ENCODE peak calls at places on chromosomes 11 and 22, in six cellular contexts. W is heart left ventricle, D is cardiac muscle cell, N is uterus, C is upper lobe of right lung, I is adrenal gland. S is an unnamed sample.
A peak's percentile ranks its signal among the peaks of the same experiment; 100 is the strongest.

GRCh38 chr11:44633641-44634040 is 68.2 kb downstream of the CD82 start:
- DNase-seq in D (peak; percentile 49), N (no peak), I (peak; percentile 15), W (no peak), C (no peak), S (peak; percentile 25)

GRCh38 chr11:43358670-43359431 is at the start of gene TTC17:
- DNase-seq in W (peak; percentile 97), N (peak; percentile 92), D (peak; percentile 96), C (peak; percentile 98), I (peak; percentile 93), S (peak; percentile 96)

GRCh38 chr11:2686360-2687222 is 13.2 kb downstream of the KCNQ1OT1 start:
- DNase-seq in C (peak; percentile 27), W (no peak), D (no peak), I (no peak), N (no peak), S (no peak)

GRCh38 chr11:30150425-30150824 is 80.4 kb upstream of the FSHB start:
- DNase-seq in C (no peak), I (no peak), D (peak; percentile 65), N (no peak), W (no peak), S (no peak)

GRCh38 chr11:61923166-61924015 is 6.0 kb upstream of the RAB3IL1 start:
- DNase-seq in W (peak; percentile 87), D (peak; percentile 64), C (no peak), I (peak; percentile 82), N (peak; percentile 83), S (no peak)

GRCh38 chr22:23751441-23751996 is 607 bp upstream of the ZNF70 start:
- DNase-seq in I (peak; percentile 56), C (no peak), W (no peak), N (no peak), D (peak; percentile 39), S (no peak)

GRCh38 chr22:38652858-38653257 is 3.3 kb downstream of the FAM227A start:
- DNase-seq in N (no peak), I (no peak), C (no peak), D (no peak), W (no peak), S (no peak)

GRCh38 chr22:37284807-37285355 is 2.6 kb downstream of the CYTH4 start:
- DNase-seq in W (peak; percentile 76), I (no peak), N (no peak), C (peak; percentile 76), D (peak; percentile 39), S (no peak)

GRCh38 chr11:7592706-7593105 is 78.9 kb downstream of the PPFIBP2 start:
- DNase-seq in I (no peak), W (peak; percentile 72), D (no peak), N (no peak), C (peak; percentile 80), S (no peak)

GRCh38 chr11:122042981-122043380 is 73.0 kb downstream of the BLID start:
- DNase-seq in C (no peak), N (no peak), W (no peak), D (no peak), I (no peak), S (no peak)

GRCh38 chr11:122037911-122038310 is 78.1 kb downstream of the BLID start:
- DNase-seq in N (no peak), C (no peak), I (no peak), W (no peak), D (no peak), S (no peak)

GRCh38 chr11:122044086-122044485 is 71.9 kb downstream of the BLID start:
- DNase-seq in C (no peak), D (no peak), W (no peak), I (no peak), N (no peak), S (peak; percentile 31)

GRCh38 chr11:122038543-122038942 is 77.5 kb downstream of the BLID start:
- DNase-seq in N (no peak), W (no peak), C (no peak), D (peak; percentile 34), I (no peak), S (peak; percentile 41)

DNA sequence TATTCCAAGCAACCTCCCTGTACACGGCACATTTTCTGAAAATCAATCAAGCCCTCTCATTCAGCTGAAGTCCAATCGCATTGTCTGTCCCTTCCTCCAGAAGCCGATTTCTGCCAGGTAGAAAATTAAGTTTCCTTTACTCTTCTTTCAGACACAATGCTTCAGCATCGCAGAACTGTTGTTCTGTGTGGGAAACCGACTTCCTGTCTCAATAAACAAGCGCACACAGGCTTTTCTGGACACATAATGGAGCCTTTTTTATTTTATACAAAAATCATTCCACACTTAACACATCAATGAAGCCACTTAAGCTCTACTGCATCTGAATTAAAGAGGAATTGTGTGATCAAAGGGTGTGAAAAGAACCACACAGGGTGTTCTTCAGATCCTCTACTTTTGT is 75.5 kb downstream of the BLID start:
- DNase-seq in N (no peak), W (no peak), D (no peak), C (no peak), I (no peak), S (no peak)
- H3K4me3 ChIP-seq in N (no peak overlapping the region), W (no peak overlapping the region), D (no peak overlapping the region), C (no peak overlapping the region), I (no peak overlapping the region), S (peak overlapping the region; percentile 24)

GRCh38 chr11:26842883-26843282 is 121.0 kb upstream of the SLC5A12 start:
- DNase-seq in N (no peak), D (no peak), W (no peak), C (no peak), I (no peak), S (no peak)
- H3K27ac ChIP-seq in N (peak overlapping the region; percentile 72), D (no peak overlapping the region), W (peak overlapping the region; percentile 52), C (no peak overlapping the region), I (no peak overlapping the region), S (no peak overlapping the region)

GRCh38 chr11:92504004-92504403 is 279.4 kb downstream of the FAT3 start:
- DNase-seq in I (no peak), C (no peak), N (no peak), W (no peak), D (no peak), S (no peak)

GRCh38 chr11:92500463-92500862 is 275.8 kb downstream of the FAT3 start:
- DNase-seq in C (no peak), N (no peak), W (no peak), D (no peak), I (no peak), S (no peak)

GRCh38 chr11:92504534-92504933 is 279.9 kb downstream of the FAT3 start:
- DNase-seq in I (no peak), D (no peak), W (no peak), C (no peak), N (no peak), S (no peak)

GRCh38 chr11:92505689-92506088 is 281.1 kb downstream of the FAT3 start:
- DNase-seq in C (no peak), D (no peak), N (no peak), I (no peak), W (no peak), S (no peak)

GRCh38 chr11:92501346-92501745 is 276.7 kb downstream of the FAT3 start:
- DNase-seq in W (no peak), D (no peak), C (no peak), N (no peak), I (no peak), S (no peak)
- H3K4me3 ChIP-seq in W (no peak overlapping the region), D (no peak overlapping the region), C (no peak overlapping the region), N (no peak overlapping the region), I (no peak overlapping the region), S (no peak overlapping the region)

DNA sequence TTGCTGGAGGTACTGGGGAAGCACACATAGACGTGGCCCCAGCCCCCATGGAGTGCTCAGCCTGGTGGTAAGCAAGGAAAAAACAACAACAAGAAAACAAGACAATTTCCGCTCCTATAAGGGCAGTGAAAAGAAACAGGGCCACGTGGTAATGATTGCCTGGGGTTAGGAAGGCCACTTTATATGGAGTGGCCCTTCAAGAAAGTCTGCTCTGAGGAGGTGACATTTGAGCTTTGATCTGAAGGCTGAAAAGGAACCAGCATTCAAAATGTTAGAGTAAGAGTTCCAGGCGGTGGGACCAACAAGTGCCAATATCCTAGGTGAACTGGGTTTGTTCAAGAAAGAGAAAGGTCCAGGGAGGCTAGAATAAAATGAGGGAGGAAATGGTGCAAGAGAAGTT is 87.6 kb downstream of the SCN3B start:
- DNase-seq in N (no peak), C (no peak), I (no peak), D (peak; percentile 53), W (no peak), S (no peak)
- H3K27ac ChIP-seq in N (no peak overlapping the region), C (no peak overlapping the region), I (peak overlapping the region; percentile 62), D (no peak overlapping the region), W (no peak overlapping the region), S (no peak overlapping the region)